ENCODE peak calls at places on chromosomes 4 and X, in eight cellular contexts. One of them, this sample, is unnamed.

GRCh38 chrX:45699158-45699557 is 498.5 kb upstream of the DIPK2B start:
- DNase-seq in hepatocyte: no peak
- DNase-seq in MM.1S: no peak
- DNase-seq in astrocyte of the spinal cord: peak
- DNase-seq in OCI-LY7: no peak
- DNase-seq in Caco-2: no peak
- DNase-seq in transverse colon: no peak
- DNase-seq in ovary: no peak
- DNase-seq in this sample: no peak

GRCh38 chr4:152307669-152308068 is 228.2 kb downstream of the FBXW7 start:
- DNase-seq in Caco-2: peak
- DNase-seq in hepatocyte: no peak
- DNase-seq in transverse colon: no peak
- DNase-seq in astrocyte of the spinal cord: no peak
- DNase-seq in ovary: no peak
- DNase-seq in MM.1S: no peak
- DNase-seq in OCI-LY7: peak
- DNase-seq in this sample: no peak

GRCh38 chrX:121562616-121563015 is 515.2 kb downstream of the GLUD2 start:
- DNase-seq in hepatocyte: no peak
- DNase-seq in transverse colon: no peak
- DNase-seq in OCI-LY7: no peak
- DNase-seq in Caco-2: no peak
- DNase-seq in ovary: no peak
- DNase-seq in MM.1S: peak
- DNase-seq in astrocyte of the spinal cord: no peak
- DNase-seq in this sample: no peak

GRCh38 chr4:89788243-89789072 is 48.5 kb downstream of the SNCA start:
- DNase-seq in OCI-LY7: no peak
- DNase-seq in transverse colon: no peak
- DNase-seq in hepatocyte: no peak
- DNase-seq in Caco-2: no peak
- DNase-seq in MM.1S: no peak
- DNase-seq in astrocyte of the spinal cord: peak
- DNase-seq in ovary: peak
- DNase-seq in this sample: no peak

GRCh38 chr4:26206339-26206738 is 114.5 kb upstream of the RBPJ start:
- DNase-seq in hepatocyte: no peak
- DNase-seq in transverse colon: no peak
- DNase-seq in MM.1S: no peak
- DNase-seq in astrocyte of the spinal cord: peak
- DNase-seq in ovary: no peak
- DNase-seq in OCI-LY7: no peak
- DNase-seq in Caco-2: no peak
- DNase-seq in this sample: peak

GRCh38 chr4:105924341-105924740 is 29.1 kb downstream of the NPNT start:
- DNase-seq in OCI-LY7: no peak
- DNase-seq in ovary: no peak
- DNase-seq in hepatocyte: no peak
- DNase-seq in astrocyte of the spinal cord: no peak
- DNase-seq in MM.1S: no peak
- DNase-seq in Caco-2: no peak
- DNase-seq in transverse colon: no peak
- DNase-seq in this sample: no peak

GRCh38 chr4:159232465-159233106 is 129.7 kb downstream of the RAPGEF2 start:
- DNase-seq in MM.1S: no peak
- DNase-seq in hepatocyte: no peak
- DNase-seq in ovary: no peak
- DNase-seq in OCI-LY7: no peak
- DNase-seq in transverse colon: no peak
- DNase-seq in Caco-2: no peak
- DNase-seq in astrocyte of the spinal cord: no peak
- DNase-seq in this sample: no peak

GRCh38 chrX:15524417-15524816 is 23.8 kb downstream of the BMX start:
- DNase-seq in Caco-2: no peak
- DNase-seq in hepatocyte: no peak
- DNase-seq in transverse colon: no peak
- DNase-seq in astrocyte of the spinal cord: peak
- DNase-seq in ovary: no peak
- DNase-seq in MM.1S: no peak
- DNase-seq in OCI-LY7: no peak
- DNase-seq in this sample: peak

GRCh38 chr4:7377223-7377865 is 57.4 kb downstream of the PSAPL1 start:
- DNase-seq in Caco-2: no peak
- DNase-seq in astrocyte of the spinal cord: no peak
- DNase-seq in MM.1S: no peak
- DNase-seq in ovary: no peak
- DNase-seq in hepatocyte: no peak
- DNase-seq in OCI-LY7: no peak
- DNase-seq in transverse colon: no peak
- DNase-seq in this sample: no peak

GRCh38 chr4:47836655-47837581 is 949 bp downstream of the CORIN start:
- DNase-seq in OCI-LY7: peak
- DNase-seq in hepatocyte: peak
- DNase-seq in Caco-2: peak
- DNase-seq in astrocyte of the spinal cord: peak
- DNase-seq in transverse colon: peak
- DNase-seq in MM.1S: peak
- DNase-seq in ovary: peak
- DNase-seq in this sample: peak

GRCh38 chrX:42680651-42681050 is 97.3 kb downstream of the PPP1R2C start:
- DNase-seq in Caco-2: no peak
- DNase-seq in ovary: peak
- DNase-seq in astrocyte of the spinal cord: peak
- DNase-seq in MM.1S: no peak
- DNase-seq in transverse colon: no peak
- DNase-seq in hepatocyte: peak
- DNase-seq in OCI-LY7: peak
- DNase-seq in this sample: no peak

GRCh38 chr4:25182941-25183340 is 22.7 kb upstream of the SEPSECS start:
- DNase-seq in ovary: no peak
- DNase-seq in astrocyte of the spinal cord: no peak
- DNase-seq in OCI-LY7: no peak
- DNase-seq in hepatocyte: no peak
- DNase-seq in Caco-2: no peak
- DNase-seq in MM.1S: no peak
- DNase-seq in transverse colon: no peak
- DNase-seq in this sample: no peak

GRCh38 chr4:73137121-73137520 is 67.6 kb upstream of the COX18 start:
- DNase-seq in transverse colon: no peak
- DNase-seq in hepatocyte: no peak
- DNase-seq in OCI-LY7: no peak
- DNase-seq in Caco-2: no peak
- DNase-seq in MM.1S: no peak
- DNase-seq in astrocyte of the spinal cord: no peak
- DNase-seq in ovary: no peak
- DNase-seq in this sample: no peak

GRCh38 chr4:73142995-73143547 is 73.6 kb upstream of the COX18 start:
- DNase-seq in OCI-LY7: no peak
- DNase-seq in transverse colon: no peak
- DNase-seq in Caco-2: no peak
- DNase-seq in hepatocyte: no peak
- DNase-seq in MM.1S: peak
- DNase-seq in astrocyte of the spinal cord: no peak
- DNase-seq in ovary: no peak
- DNase-seq in this sample: no peak

GRCh38 chr4:73139245-73139644 is 69.7 kb upstream of the COX18 start:
- DNase-seq in transverse colon: no peak
- DNase-seq in OCI-LY7: no peak
- DNase-seq in Caco-2: no peak
- DNase-seq in astrocyte of the spinal cord: no peak
- DNase-seq in ovary: no peak
- DNase-seq in hepatocyte: no peak
- DNase-seq in MM.1S: no peak
- DNase-seq in this sample: no peak

DNA sequence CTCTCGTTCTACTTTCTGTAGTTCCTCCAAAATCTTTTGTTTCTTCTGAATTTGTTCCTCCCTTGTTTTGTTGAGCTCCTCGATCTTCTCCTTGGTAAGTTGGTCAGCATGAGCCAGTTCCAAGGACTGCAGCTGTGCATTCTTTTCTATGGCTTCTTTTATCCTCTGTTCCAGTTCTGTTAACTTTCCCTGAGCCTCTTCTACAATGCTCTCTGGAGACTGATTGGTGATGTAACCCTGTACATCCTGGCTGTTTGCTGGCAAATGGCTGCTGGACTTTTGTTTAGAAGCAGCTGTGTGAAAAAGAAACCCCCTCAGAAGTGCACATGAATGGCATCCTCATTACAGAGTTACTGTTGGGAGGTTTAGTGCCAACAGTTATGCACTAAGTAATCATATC is 70.5 kb upstream of the COX18 start:
- DNase-seq in Caco-2: no peak
- DNase-seq in transverse colon: no peak
- DNase-seq in ovary: no peak
- DNase-seq in OCI-LY7: no peak
- DNase-seq in astrocyte of the spinal cord: peak
- DNase-seq in MM.1S: no peak
- DNase-seq in hepatocyte: no peak
- DNase-seq in this sample: no peak
- H3K4me3 ChIP-seq in Caco-2: no peak
- H3K4me3 ChIP-seq in transverse colon: no peak
- H3K4me3 ChIP-seq in ovary: no peak
- H3K4me3 ChIP-seq in OCI-LY7: no peak
- H3K4me3 ChIP-seq in astrocyte of the spinal cord: no peak
- H3K4me3 ChIP-seq in MM.1S: no peak
- H3K4me3 ChIP-seq in hepatocyte: no peak
- H3K4me3 ChIP-seq in this sample: no peak

DNA sequence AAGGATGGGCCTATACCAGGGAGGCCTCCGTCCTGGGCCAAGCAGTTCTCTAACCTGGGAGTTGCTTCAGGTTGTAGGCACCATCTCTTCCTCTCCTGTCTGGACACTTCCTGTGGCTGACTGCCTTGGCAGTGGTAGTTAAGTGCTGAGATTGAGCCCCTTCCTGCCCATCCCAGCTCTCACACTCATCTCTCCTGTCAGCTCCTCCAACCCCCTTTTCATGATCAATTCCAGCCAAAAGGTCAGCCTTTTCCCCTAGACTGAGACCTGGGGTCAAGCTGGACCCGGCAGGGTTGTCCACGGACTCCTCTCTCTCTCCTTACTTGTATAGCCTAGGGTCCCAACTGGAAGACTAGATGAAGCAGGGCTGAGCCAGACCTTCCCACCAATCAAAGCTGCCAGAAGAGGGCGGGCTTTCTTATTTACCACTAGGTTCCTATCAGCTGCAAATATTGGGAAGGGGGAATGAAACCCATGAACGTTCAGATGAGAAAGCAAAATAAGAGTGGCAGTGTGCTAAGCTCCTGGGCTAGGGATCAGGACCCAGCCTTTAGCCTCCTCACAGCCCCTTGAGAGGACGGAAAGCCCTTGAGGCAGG is 34.5 kb downstream of the KDM5C start:
- DNase-seq in ovary: no peak
- DNase-seq in OCI-LY7: peak
- DNase-seq in Caco-2: peak
- DNase-seq in MM.1S: no peak
- DNase-seq in hepatocyte: peak
- DNase-seq in astrocyte of the spinal cord: no peak
- DNase-seq in transverse colon: no peak
- DNase-seq in this sample: no peak
- TF ChIP-seq CTCF in ovary: no peak
- TF ChIP-seq CTCF in OCI-LY7: peak
- TF ChIP-seq CTCF in Caco-2: no peak
- TF ChIP-seq CTCF in MM.1S: no peak
- TF ChIP-seq CTCF in hepatocyte: peak
- TF ChIP-seq CTCF in astrocyte of the spinal cord: peak
- TF ChIP-seq CTCF in transverse colon: no peak
- TF ChIP-seq CTCF in this sample: peak

GRCh38 chrX:133417364-133417763 is 2.1 kb upstream of the GPC4 start:
- DNase-seq in astrocyte of the spinal cord: no peak
- DNase-seq in Caco-2: no peak
- DNase-seq in transverse colon: no peak
- DNase-seq in OCI-LY7: no peak
- DNase-seq in ovary: no peak
- DNase-seq in hepatocyte: no peak
- DNase-seq in MM.1S: no peak
- DNase-seq in this sample: no peak

GRCh38 chrX:133414399-133415275 is 652 bp downstream of the GPC4 start:
- DNase-seq in OCI-LY7: no peak
- DNase-seq in Caco-2: peak
- DNase-seq in astrocyte of the spinal cord: no peak
- DNase-seq in hepatocyte: peak
- DNase-seq in MM.1S: peak
- DNase-seq in ovary: peak
- DNase-seq in transverse colon: peak
- DNase-seq in this sample: no peak

GRCh38 chrX:133412665-133413064 is 2.6 kb downstream of the GPC4 start:
- DNase-seq in hepatocyte: no peak
- DNase-seq in transverse colon: no peak
- DNase-seq in ovary: no peak
- DNase-seq in astrocyte of the spinal cord: no peak
- DNase-seq in Caco-2: no peak
- DNase-seq in MM.1S: no peak
- DNase-seq in OCI-LY7: no peak
- DNase-seq in this sample: no peak

GRCh38 chrX:133413218-133413925 is 1.9 kb downstream of the GPC4 start:
- DNase-seq in transverse colon: peak
- DNase-seq in Caco-2: no peak
- DNase-seq in hepatocyte: no peak
- DNase-seq in astrocyte of the spinal cord: no peak
- DNase-seq in OCI-LY7: no peak
- DNase-seq in ovary: peak
- DNase-seq in MM.1S: no peak
- DNase-seq in this sample: no peak

GRCh38 chrX:133415276-133416105 is at the start of gene GPC4:
- DNase-seq in transverse colon: peak
- DNase-seq in Caco-2: peak
- DNase-seq in hepatocyte: peak
- DNase-seq in OCI-LY7: no peak
- DNase-seq in astrocyte of the spinal cord: peak
- DNase-seq in MM.1S: peak
- DNase-seq in ovary: peak
- DNase-seq in this sample: no peak
- H3K4me3 ChIP-seq in transverse colon: peak
- H3K4me3 ChIP-seq in Caco-2: peak
- H3K4me3 ChIP-seq in hepatocyte: peak
- H3K4me3 ChIP-seq in OCI-LY7: no peak
- H3K4me3 ChIP-seq in astrocyte of the spinal cord: peak
- H3K4me3 ChIP-seq in MM.1S: peak
- H3K4me3 ChIP-seq in ovary: peak
- H3K4me3 ChIP-seq in this sample: peak

GRCh38 chr4:36915717-36916116 is 328.8 kb upstream of the NWD2 start:
- DNase-seq in OCI-LY7: no peak
- DNase-seq in hepatocyte: no peak
- DNase-seq in MM.1S: no peak
- DNase-seq in transverse colon: no peak
- DNase-seq in astrocyte of the spinal cord: no peak
- DNase-seq in ovary: no peak
- DNase-seq in Caco-2: no peak
- DNase-seq in this sample: no peak
- TF ChIP-seq CTCF in OCI-LY7: no peak
- TF ChIP-seq CTCF in hepatocyte: no peak
- TF ChIP-seq CTCF in MM.1S: no peak
- TF ChIP-seq CTCF in transverse colon: no peak
- TF ChIP-seq CTCF in astrocyte of the spinal cord: no peak
- TF ChIP-seq CTCF in ovary: no peak
- TF ChIP-seq CTCF in Caco-2: no peak
- TF ChIP-seq CTCF in this sample: no peak

DNA sequence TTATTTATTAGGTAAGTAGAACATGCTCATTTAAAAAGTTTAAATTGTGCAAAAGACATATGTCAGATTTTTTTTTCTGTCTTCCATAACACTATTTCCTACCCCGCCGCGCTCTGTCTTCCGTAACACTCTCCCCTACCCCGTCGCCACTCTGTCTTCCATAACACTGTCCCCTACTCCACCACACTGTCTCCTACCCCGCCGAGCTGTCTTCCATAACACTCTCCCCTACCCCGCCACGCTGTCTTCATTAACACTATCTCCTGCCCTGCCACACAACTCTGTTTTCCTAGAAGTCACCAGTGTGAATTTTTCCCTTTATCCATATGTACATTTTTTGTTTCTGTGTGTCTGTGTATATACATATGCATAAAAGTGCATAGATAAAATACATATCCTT is 4.4 kb downstream of the MSMO1 start:
- DNase-seq in Caco-2: no peak
- DNase-seq in astrocyte of the spinal cord: peak
- DNase-seq in OCI-LY7: no peak
- DNase-seq in MM.1S: no peak
- DNase-seq in hepatocyte: no peak
- DNase-seq in transverse colon: no peak
- DNase-seq in ovary: no peak
- DNase-seq in this sample: no peak
- H3K4me3 ChIP-seq in Caco-2: no peak
- H3K4me3 ChIP-seq in astrocyte of the spinal cord: peak
- H3K4me3 ChIP-seq in OCI-LY7: peak
- H3K4me3 ChIP-seq in MM.1S: no peak
- H3K4me3 ChIP-seq in hepatocyte: peak
- H3K4me3 ChIP-seq in transverse colon: no peak
- H3K4me3 ChIP-seq in ovary: no peak
- H3K4me3 ChIP-seq in this sample: peak

This sample was measured in astrocyte of the cerebellum.